ENCODE peak calls at places on chromosomes 6 and 20, in five cellular contexts. E is left ventricle myocardium inferior, O is osteoblast, L is heart left ventricle, D is Peyer's patch. H is an unnamed sample.

GRCh38 chr6:106117579-106117978 is 31.4 kb downstream of the PRDM1 start:
- DNase-seq in O (no peak), L (no peak), E (no peak), D (no peak), H (no peak)

GRCh38 chr20:7285918-7286556 is 518.6 kb downstream of the BMP2 start:
- DNase-seq in L (peak), O (peak), E (peak), D (peak), H (peak)

GRCh38 chr20:23666189-23666588 is 22.6 kb downstream of the CST4 start:
- DNase-seq in E (no peak), D (no peak), O (peak), L (no peak), H (no peak)

GRCh38 chr6:124714728-124715127 is 247.5 kb upstream of the RNF217 start:
- DNase-seq in D (no peak), O (no peak), E (no peak), L (no peak), H (no peak)

GRCh38 chr6:115882174-115882573 is 178.5 kb downstream of the FRK start:
- DNase-seq in O (no peak), L (no peak), D (no peak), E (no peak), H (no peak)

GRCh38 chr6:139133733-139134360 is 1.0 kb upstream of the HECA start:
- DNase-seq in O (peak), E (no peak), L (no peak), D (no peak), H (no peak)

GRCh38 chr6:98764378-98764911 is 69.9 kb upstream of the POU3F2 start:
- DNase-seq in E (no peak), L (no peak), D (no peak), O (no peak), H (no peak)

GRCh38 chr20:48851579-48851978 is 23.8 kb upstream of the PREX1 start:
- DNase-seq in D (no peak), L (no peak), O (no peak), E (no peak), H (no peak)

GRCh38 chr6:57324538-57324937 is 7.1 kb downstream of the PRIM2 start:
- DNase-seq in E (no peak), D (no peak), L (no peak), O (no peak), H (no peak)

GRCh38 chr6:30151580-30151979 is 9.4 kb downstream of the TRIM10 start:
- DNase-seq in L (no peak), D (no peak), O (no peak), E (no peak), H (no peak)

GRCh38 chr6:168517742-168518347 is 76.9 kb downstream of the SMOC2 start:
- DNase-seq in E (no peak), O (no peak), L (no peak), D (no peak), H (no peak)

GRCh38 chr20:8587810-8588209 is 455.7 kb downstream of the PLCB1 start:
- DNase-seq in L (no peak), D (no peak), E (no peak), O (no peak), H (no peak)

GRCh38 chr6:138410972-138411667 is 7.1 kb downstream of the HEBP2 start:
- DNase-seq in L (no peak), D (no peak), O (peak), E (no peak), H (no peak)

DNA sequence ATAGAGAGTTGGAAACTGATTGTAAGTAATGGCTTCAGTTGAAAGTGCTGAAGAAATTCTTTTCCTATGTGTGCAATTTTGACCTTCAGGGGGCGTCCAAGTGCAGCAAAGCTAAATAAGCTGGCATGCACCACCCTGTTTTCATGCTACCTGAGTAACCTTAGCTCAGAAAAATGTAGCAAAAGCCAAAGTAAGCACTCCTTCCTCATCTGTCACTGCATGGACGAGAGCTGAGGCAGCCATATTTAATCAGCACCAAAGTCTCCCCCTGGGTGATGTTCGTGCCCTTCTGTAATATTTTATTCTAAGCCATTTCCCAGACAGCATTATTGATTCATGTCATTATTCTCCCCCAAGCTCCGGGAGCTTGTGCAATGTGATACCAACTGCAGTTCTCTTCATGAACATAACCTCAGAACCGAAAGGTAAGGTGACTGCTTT is 123.1 kb downstream of the RPS12 start:
- DNase-seq in O (peak), L (no peak), D (no peak), E (no peak), H (no peak)
- TF ChIP-seq CTCF in O (peak), L (peak), D (no peak), E (peak), H (peak)

GRCh38 chr6:109182590-109182989 is 87.3 kb downstream of the CEP57L1 start:
- DNase-seq in D (no peak), L (no peak), O (no peak), E (no peak), H (no peak)
- H3K4me3 ChIP-seq in D (no peak), L (no peak), O (no peak), E (no peak), H (no peak)

GRCh38 chr6:52087498-52087999 is at the start of gene PKHD1:
- DNase-seq in L (no peak), E (no peak), D (no peak), O (no peak), H (no peak)
- TF ChIP-seq CTCF in L (peak), E (peak), D (peak), O (peak), H (peak)

DNA sequence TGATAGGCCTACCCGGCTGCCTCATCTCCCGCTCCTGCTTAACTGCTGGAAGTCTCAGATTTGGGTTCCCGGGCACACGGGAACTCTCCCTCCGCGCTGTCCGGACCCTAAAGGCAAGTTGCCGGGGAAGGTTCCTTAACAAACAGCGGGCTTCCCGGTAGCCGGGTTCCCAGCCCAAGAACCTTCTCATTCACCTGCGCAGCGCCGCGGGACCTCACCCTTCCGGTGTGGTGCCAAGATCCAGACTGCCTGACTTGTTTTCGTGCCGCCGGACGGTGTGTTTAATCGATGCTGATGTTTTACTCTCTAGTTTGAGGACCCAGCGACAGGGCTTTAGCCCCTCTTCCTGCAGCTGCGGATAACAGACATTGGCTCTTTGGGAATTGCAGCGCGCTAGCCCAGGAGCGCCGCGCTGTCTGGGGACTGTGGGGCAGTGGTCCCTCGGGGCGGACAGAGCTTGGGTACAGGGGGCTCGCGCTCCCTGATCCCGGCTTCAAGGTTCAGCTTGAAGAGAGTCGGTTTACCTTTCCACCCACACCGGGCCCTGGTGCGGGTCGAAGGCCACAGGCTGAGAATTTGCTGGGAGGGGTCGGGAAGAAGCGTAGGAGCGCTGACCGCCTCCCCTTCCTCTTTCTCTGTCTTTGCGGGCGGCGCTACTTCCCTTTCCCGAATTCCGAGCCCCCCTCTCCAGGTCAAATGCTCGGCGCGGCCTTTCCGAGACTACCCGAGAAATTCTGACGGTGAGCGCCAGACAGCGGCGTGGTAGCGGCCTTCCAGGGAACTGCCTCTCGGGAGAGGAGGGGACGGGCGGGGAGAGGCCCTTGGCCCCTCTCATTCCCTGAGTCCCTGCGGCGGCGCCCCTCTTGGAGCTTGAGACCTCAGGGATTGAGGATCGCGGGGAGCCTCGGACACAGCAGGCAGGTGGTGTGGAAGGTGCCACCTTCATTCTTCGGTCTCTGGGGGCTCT is 17.2 kb downstream of the ABT1 start:
- DNase-seq in O (peak), L (no peak), E (no peak), D (no peak), H (no peak)
- H3K4me3 ChIP-seq in O (no peak), L (peak), E (peak), D (peak), H (no peak)

GRCh38 chr6:18596529-18596835 is 209.3 kb downstream of the RNF144B start:
- DNase-seq in E (no peak), L (no peak), O (no peak), D (no peak), H (no peak)
- TF ChIP-seq CTCF in E (peak), L (peak), O (no peak), D (no peak), H (no peak)

DNA sequence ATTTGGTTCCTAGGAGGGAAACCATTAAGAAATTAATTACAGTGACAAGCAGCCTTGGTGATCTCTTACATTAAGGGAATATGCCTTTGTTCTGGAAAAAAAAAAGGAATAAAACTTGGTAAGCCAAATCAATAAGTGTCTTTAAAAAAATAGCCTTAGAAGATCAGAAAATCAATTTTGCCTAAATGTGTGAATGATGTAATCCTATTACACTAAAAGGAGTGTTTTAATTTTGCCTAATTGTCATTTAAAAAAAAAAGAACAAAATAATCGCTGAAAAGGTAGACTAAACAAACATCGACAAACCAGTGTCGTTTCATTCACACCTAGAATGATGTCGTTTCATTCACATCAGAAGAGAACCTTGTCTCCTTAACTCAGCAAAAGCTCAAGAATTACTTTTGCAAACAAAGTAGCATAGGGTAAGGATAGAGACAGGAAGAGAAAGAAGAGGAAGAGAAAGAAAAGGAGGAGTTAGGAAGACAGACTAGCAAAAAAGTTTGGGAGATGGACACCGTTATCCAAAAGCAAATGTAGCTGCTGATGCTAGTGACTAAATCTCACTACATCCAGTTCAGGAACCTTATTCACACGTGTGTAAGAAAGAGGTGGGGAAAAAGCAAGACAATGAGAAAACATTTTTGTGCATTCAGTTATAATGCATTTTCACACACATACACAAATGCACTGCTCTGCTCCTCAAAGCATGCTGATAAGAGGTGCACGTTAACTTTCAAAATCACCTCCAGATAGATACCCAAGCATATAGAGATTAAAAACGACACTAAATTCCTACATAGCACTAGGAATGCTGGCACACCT is 60.6 kb downstream of the HIVEP2 start:
- DNase-seq in O (no peak), L (no peak), D (no peak), E (no peak), H (no peak)
- H3K4me3 ChIP-seq in O (peak), L (peak), D (no peak), E (peak), H (peak)

DNA sequence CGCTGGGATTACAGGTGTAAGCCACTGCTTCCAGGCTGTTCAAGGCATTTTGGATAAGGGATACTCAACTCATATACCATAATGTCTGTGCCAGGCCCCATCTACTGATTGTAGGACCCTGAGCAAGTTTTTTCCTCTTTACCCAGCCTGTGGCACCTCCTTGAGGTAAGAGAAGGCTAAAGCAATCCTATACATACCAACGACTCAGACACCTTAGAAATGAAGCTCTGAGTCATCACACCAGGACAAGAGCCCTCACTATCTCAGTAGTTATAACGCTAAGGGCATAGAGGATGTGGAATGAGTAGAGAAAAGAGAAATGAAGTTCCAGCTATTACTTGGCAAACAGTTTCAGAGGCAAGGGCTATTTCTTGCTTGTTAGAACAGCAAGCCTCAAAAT is 16.9 kb downstream of the NDRG3 start:
- DNase-seq in D (no peak), O (peak), L (no peak), E (no peak), H (no peak)
- TF ChIP-seq CTCF in D (no peak), O (no peak), L (no peak), E (no peak), H (peak)

GRCh38 chr6:108874470-108875160 is 26.4 kb downstream of the ARMC2 start:
- DNase-seq in E (no peak), O (no peak), D (no peak), L (no peak), H (peak)

GRCh38 chr6:108875161-108875555 is 26.9 kb downstream of the ARMC2 start:
- DNase-seq in E (no peak), D (no peak), L (no peak), O (no peak), H (no peak)

GRCh38 chr6:108873971-108874370 is 25.7 kb downstream of the ARMC2 start:
- DNase-seq in L (no peak), O (no peak), E (no peak), D (no peak), H (no peak)

GRCh38 chr6:108878942-108879341 is 30.7 kb downstream of the ARMC2 start:
- DNase-seq in O (no peak), E (no peak), L (no peak), D (no peak), H (no peak)

DNA sequence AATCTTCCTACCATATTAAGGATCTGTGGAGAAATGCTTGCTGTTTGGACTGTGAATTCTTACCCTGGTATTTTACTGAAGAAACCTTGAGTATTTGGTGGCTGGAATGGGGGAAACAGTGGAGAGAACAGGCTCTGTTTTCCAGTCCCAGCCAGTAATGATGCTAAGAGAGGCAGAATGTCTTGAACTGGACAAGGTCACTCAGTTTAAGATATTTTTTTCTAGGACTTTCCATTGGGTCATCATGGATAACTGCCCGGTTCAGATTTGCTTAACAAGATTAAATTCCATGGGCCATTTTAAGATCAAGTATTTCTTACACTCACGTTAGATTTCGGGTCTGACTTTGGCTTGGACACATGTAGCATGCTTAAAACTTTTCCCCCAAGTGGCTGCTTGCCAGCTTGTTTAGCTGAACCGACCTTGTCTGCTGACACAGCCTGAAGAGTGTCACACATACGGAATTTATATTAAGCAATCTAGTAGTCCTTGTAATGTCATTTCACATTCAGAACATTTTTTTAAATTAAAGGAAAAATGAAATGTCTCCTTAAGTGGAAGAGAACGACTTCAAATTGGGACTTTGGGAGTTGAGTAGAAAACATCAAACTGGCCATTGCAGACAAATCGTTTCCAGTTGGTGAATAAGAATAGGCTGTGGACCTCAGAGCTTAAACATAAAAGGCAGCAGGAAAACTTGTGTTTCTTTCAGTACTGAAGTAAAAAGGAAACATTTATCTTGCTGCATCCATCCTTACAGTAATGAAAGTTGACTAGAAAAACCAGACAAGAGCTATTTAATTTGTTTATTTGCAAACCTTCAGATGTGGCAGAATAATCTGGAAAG is 28.9 kb downstream of the ARMC2 start:
- DNase-seq in E (peak), O (no peak), D (no peak), L (peak), H (no peak)
- H3K4me3 ChIP-seq in E (no peak), O (peak), D (no peak), L (no peak), H (no peak)

DNA sequence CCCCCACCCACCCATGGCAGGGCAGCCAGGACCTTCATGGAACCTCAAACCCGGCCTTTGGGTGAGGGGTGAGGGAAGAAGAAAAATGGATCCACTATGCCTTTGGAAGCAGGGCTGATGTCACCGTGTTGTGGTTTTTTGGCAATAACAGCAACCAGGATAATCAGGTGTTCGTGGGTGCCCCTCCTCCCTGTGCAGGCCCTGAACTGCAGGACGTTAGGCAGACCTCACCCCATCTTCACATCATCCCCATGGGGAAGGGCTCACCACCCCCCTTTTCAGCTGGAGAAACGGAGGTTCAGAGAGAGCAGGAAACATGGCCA is 3.6 kb downstream of the GABRR2 start:
- DNase-seq in D (no peak), L (no peak), O (no peak), E (no peak), H (no peak)
- TF ChIP-seq CTCF in D (no peak), L (no peak), O (no peak), E (no peak), H (no peak)